ENCODE peak calls at places on chromosomes 2 and 18, in seven cellular contexts. S is left ventricle myocardium inferior, J is OCI-LY7, V is cardiac muscle cell, C is A549, E is gastrocnemius medialis, F is prostate gland. N is an unnamed sample. For H3K4me1 and H3K9me3, the result is how much of the 10 kb centered on the place peaks cover.

GRCh38 chr2:46157966-46158310 is 139.3 kb upstream of the EPAS1 start:
- DNase-seq in S (no peak), J (no peak), V (no peak), C (no peak), E (no peak), F (no peak), N (no peak)

GRCh38 chr2:3461781-3462492 is 57.4 kb downstream of the ADI1 start:
- DNase-seq in S (no peak), J (peak), V (peak), C (peak), E (no peak), F (no peak), N (peak)

GRCh38 chr2:158202151-158202778 is 100.6 kb downstream of the UPP2 start:
- DNase-seq in S (no peak), J (no peak), V (no peak), C (no peak), E (no peak), F (no peak), N (no peak)

GRCh38 chr2:180222642-180223041 is 215.5 kb upstream of the CWC22 start:
- DNase-seq in S (no peak), J (no peak), V (no peak), C (no peak), E (no peak), F (peak), N (no peak)

GRCh38 chr2:70962211-70962884 is 16.1 kb upstream of the ANKRD53 start:
- DNase-seq in S (no peak), J (no peak), V (no peak), C (no peak), E (no peak), F (no peak), N (no peak)

GRCh38 chr18:80097201-80097600 is 11.9 kb upstream of the ADNP2 start:
- DNase-seq in S (no peak), J (no peak), V (no peak), C (no peak), E (no peak), F (no peak), N (no peak)

GRCh38 chr2:240303896-240304745 is 131.3 kb upstream of the GPC1 start:
- DNase-seq in S (no peak), J (no peak), V (no peak), C (no peak), E (no peak), F (no peak), N (no peak)

GRCh38 chr2:42089340-42089925 is 41.6 kb downstream of the PKDCC start:
- DNase-seq in S (peak), J (peak), V (peak), C (peak), E (no peak), F (no peak), N (peak)

GRCh38 chr2:122191331-122191730 is 435.9 kb downstream of the TSN start:
- DNase-seq in S (no peak), J (peak), V (peak), C (peak), E (no peak), F (no peak), N (peak)

GRCh38 chr2:164875334-164876205 is 33.9 kb upstream of the COBLL1 start:
- DNase-seq in S (no peak), J (no peak), V (no peak), C (no peak), E (no peak), F (no peak), N (no peak)

GRCh38 chr2:197211881-197212342 is 98.7 kb downstream of the ANKRD44 start:
- DNase-seq in S (no peak), J (peak), V (no peak), C (no peak), E (no peak), F (no peak), N (no peak)

GRCh38 chr2:84450288-84451227 is 8.5 kb downstream of the SUCLG1 start:
- DNase-seq in S (no peak), J (no peak), V (no peak), C (no peak), E (no peak), F (no peak), N (no peak)

GRCh38 chr2:31237348-31238017 is 3.5 kb downstream of the EHD3 start:
- DNase-seq in S (no peak), J (no peak), V (no peak), C (no peak), E (no peak), F (no peak), N (no peak)

GRCh38 chr2:112170495-112170894 is 32.3 kb downstream of the FBLN7 start:
- DNase-seq in S (no peak), J (no peak), V (no peak), C (no peak), E (no peak), F (no peak), N (no peak)

GRCh38 chr2:107669335-107669734 is 157.4 kb upstream of the RGPD4 start:
- DNase-seq in S (no peak), J (no peak), V (no peak), C (no peak), E (no peak), F (no peak), N (no peak)

GRCh38 chr2:105438104-105438929 is 39.5 kb upstream of the FHL2 start:
- DNase-seq in S (peak), J (no peak), V (peak), C (no peak), E (peak), F (no peak), N (no peak)

GRCh38 chr18:8478166-8478967 is 130.9 kb upstream of the RAB12 start:
- DNase-seq in S (peak), J (peak), V (peak), C (peak), E (peak), F (peak), N (peak)

GRCh38 chr2:206154197-206154596 is 5.0 kb downstream of the NDUFS1 start:
- DNase-seq in S (no peak), J (peak), V (peak), C (no peak), E (no peak), F (no peak), N (no peak)

GRCh38 chr2:81235601-81236000 is 931.0 kb upstream of the LRRTM1 start:
- DNase-seq in S (no peak), J (no peak), V (no peak), C (no peak), E (no peak), F (no peak), N (no peak)

GRCh38 chr2:4973354-4973753 is 718.8 kb upstream of the SOX11 start:
- DNase-seq in S (no peak), J (no peak), V (no peak), C (no peak), E (no peak), F (no peak), N (no peak)

GRCh38 chr2:42871372-42871771 is 79.0 kb upstream of the HAAO start:
- DNase-seq in S (no peak), J (no peak), V (no peak), C (no peak), E (no peak), F (no peak), N (no peak)

GRCh38 chr18:48798334-48799197 is 152.2 kb downstream of the SMAD7 start:
- DNase-seq in S (peak), J (no peak), V (no peak), C (no peak), E (peak), F (no peak), N (no peak)

GRCh38 chr2:232884549-232885263 is 14.6 kb downstream of the SNORC start:
- DNase-seq in S (peak), J (no peak), V (no peak), C (no peak), E (no peak), F (no peak), N (no peak)

GRCh38 chr18:47754311-47755101 is 176.0 kb downstream of the SMAD2 start:
- DNase-seq in S (no peak), J (peak), V (peak), C (peak), E (no peak), F (no peak), N (peak)

GRCh38 chr2:152542995-152543481 is 174.2 kb downstream of the PRPF40A start:
- DNase-seq in S (no peak), J (no peak), V (no peak), C (peak), E (no peak), F (no peak), N (no peak)

GRCh38 chr2:206276169-206276927 is 1.9 kb downstream of the ZDBF2 start:
- DNase-seq in S (no peak), J (no peak), V (no peak), C (no peak), E (no peak), F (no peak), N (peak)

GRCh38 chr2:206805922-206806607 is 40.7 kb downstream of the FASTKD2 start:
- DNase-seq in S (no peak), J (no peak), V (no peak), C (no peak), E (no peak), F (no peak), N (no peak)

GRCh38 chr2:170696948-170697347 is 18.2 kb upstream of the SP5 start:
- DNase-seq in S (no peak), J (no peak), V (no peak), C (no peak), E (no peak), F (no peak), N (no peak)

GRCh38 chr2:227780981-227781630 is 32.5 kb upstream of the CCL20 start:
- DNase-seq in S (no peak), J (no peak), V (no peak), C (no peak), E (no peak), F (no peak), N (no peak)

GRCh38 chr18:61719676-61720075 is 173.1 kb downstream of the RNF152 start:
- DNase-seq in S (no peak), J (no peak), V (no peak), C (no peak), E (no peak), F (no peak), N (no peak)

DNA sequence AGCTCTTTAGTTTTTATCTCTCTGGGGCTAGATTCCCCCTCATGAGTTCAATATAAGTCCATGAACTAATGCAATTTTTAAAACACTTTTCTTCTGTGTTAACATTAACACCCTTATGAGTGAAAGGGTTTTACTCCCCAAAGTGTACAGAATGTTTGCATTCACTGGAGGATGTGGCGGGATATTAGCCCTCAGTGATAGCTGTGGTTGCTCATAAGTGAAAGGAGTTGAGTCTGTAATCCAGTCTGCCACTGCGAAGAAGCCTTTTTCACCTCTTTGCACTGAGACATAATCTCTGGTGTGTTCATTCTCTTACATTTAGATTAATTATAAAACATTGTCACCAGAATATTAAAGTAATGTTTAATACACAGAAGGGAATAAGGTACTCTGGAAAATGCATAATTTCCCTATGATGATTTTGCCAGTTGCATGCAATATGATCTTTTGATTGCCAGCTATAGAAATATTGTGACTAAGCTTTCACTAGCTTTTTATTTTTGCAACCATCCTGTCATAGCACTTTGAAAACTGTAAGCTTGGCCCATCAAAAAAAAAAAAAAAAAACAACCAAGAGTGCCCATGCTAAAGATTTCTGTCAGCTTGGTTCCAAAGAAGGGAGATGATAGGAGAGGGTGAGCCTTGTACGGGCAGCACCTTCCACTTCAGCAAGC is 113.2 kb downstream of the BCL11A start:
- DNase-seq in S (no peak), J (peak), V (no peak), C (no peak), E (no peak), F (no peak), N (no peak)
- H3K4me3 ChIP-seq in S (peak), J (peak), V (no peak), C (no peak), E (no peak), F (no peak), N (no peak)

DNA sequence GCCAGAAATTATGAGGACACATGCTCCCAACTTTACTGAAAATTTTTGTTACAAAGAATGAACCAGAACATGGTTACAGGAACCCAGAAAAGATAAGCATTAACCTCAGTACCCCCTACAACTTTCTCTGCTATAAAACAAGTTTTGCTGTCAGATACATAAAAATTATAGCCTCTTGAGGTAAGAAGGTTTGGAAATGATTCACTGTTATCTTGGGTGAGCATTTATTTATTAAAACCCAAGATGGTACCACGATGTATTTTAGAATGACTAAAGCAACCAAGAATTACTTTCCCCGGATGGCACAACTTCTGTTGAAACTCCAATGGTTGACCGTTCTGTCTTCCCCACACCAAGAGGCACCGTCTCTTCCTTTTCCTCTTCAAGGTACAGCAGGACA is 72.9 kb downstream of the RBMS1 start:
- DNase-seq in S (no peak), J (no peak), V (no peak), C (no peak), E (no peak), F (no peak), N (no peak)
- H3K4me1 ChIP-seq in S (half or more), J (under half), V (under half), C (half or more), E (under half), F (under half), N (under half)

GRCh38 chr2:190136825-190137224 is 74.3 kb upstream of the MSTN start:
- DNase-seq in S (no peak), J (no peak), V (no peak), C (no peak), E (no peak), F (no peak), N (no peak)
- H3K9me3 ChIP-seq in S (under half), J (under half), V (under half), C (under half), E (under half), F (under half), N (under half)

DNA sequence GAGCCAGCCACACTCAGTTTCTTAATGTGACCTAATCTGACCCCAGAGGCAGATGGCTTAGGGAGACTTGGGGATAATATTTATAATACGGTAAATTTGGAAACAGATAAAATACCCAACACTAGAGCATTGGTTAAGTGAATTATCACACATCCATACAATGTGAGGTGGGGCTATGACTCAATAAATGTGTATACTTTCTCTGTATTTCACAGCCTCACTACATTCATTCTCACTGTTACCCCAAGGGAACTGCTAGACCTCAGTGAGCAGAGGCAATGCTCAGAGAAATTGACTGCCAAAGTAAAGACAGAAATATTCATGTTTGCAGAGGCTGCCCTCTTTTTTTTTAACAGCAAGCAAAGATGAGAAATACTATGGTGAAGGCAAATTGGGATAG is 245.8 kb upstream of the LYPD1 start:
- DNase-seq in S (no peak), J (no peak), V (no peak), C (no peak), E (no peak), F (no peak), N (no peak)
- H3K4me3 ChIP-seq in S (no peak), J (no peak), V (no peak), C (no peak), E (no peak), F (no peak), N (no peak)

GRCh38 chr18:21096760-21097159 is 14.9 kb downstream of the ROCK1 start:
- DNase-seq in S (no peak), J (no peak), V (no peak), C (no peak), E (no peak), F (no peak), N (no peak)
- H3K4me1 ChIP-seq in S (half or more), J (under half), V (under half), C (under half), E (under half), F (under half), N (under half)

DNA sequence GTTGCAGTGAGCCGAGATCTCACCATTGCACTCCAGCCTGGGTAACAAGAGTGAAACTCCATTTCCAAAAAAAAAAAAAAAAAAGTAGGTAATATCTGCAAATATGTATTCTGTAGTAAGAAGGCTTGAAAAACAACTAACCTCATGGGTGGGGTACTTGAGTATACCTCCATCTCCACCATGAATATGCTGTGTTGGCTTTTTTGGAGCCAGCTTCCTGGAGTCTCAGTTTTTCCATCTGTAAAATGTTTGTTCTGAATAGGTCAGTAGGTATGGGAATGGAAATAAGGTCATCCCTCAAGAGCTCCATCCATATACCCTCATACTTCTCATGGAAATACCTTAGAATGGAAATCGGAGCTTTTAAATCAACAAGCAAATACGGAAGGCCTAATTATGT is 430.0 kb upstream of the FAM98A start:
- DNase-seq in S (no peak), J (no peak), V (no peak), C (no peak), E (no peak), F (no peak), N (no peak)
- H3K9me3 ChIP-seq in S (under half), J (under half), V (under half), C (under half), E (under half), F (under half), N (under half)

DNA sequence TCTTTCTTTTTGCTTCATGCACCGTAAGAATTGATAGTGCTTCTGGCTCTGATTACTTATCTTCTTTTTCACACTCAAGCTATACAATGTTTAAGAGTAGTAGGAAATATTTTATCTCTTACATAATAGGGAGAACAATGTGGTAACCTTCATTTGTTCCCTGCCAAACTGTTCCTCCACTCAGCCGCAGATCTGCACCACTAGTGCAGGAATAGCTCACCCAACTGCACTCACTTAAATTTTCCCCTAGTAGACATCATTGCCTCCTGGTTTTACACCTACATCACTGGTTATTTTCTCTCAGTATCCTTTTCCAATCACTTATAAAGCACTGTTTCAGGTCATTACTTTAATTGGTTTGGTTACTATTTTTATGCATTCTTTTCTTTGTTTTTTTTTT is 283.5 kb upstream of the ZNF804A start:
- DNase-seq in S (no peak), J (no peak), V (no peak), C (no peak), E (no peak), F (no peak), N (no peak)
- H3K4me3 ChIP-seq in S (no peak), J (no peak), V (no peak), C (no peak), E (no peak), F (no peak), N (no peak)

DNA sequence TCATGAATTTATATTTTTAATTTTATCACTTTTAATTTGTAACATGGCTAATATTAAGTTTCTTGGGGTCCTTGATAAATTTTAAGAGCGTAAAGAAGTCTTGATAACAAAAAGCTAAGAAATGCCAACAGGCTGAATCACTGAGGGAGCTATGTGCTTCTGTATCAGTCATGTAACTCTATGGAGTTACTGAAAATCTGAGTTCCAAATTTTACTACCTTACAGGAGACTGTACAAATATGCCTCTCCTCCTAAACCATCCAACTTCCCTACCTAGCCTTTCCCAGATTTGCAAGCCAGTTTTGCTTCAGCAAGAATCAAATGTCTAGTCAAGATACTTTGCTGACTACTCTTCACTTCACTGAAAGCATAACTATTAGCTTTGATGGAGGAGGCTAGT is 35.7 kb downstream of the FEZ2 start:
- DNase-seq in S (no peak), J (no peak), V (no peak), C (no peak), E (no peak), F (no peak), N (no peak)
- H3K4me1 ChIP-seq in S (under half), J (under half), V (under half), C (half or more), E (under half), F (under half), N (under half)